ENCODE peak calls at places on chromosomes 6 and 20, in six cellular contexts. One of them, this sample, is unnamed.

GRCh38 chr6:146990821-146991798 is 213.1 kb upstream of the STXBP5 start:
- DNase-seq in endothelial cell: no peak
- DNase-seq in brain microvascular endothelial cell: peak
- DNase-seq in heart right ventricle: no peak
- DNase-seq in fibroblast of pulmonary artery: peak
- DNase-seq in WTC11: no peak
- DNase-seq in this sample: no peak

GRCh38 chr6:42199106-42199981 is 4.6 kb upstream of the GUCA1B start:
- DNase-seq in endothelial cell: no peak
- DNase-seq in brain microvascular endothelial cell: peak
- DNase-seq in heart right ventricle: no peak
- DNase-seq in fibroblast of pulmonary artery: peak
- DNase-seq in WTC11: no peak
- DNase-seq in this sample: peak

GRCh38 chr20:25629816-25630499 is 6.1 kb upstream of the NANP start:
- DNase-seq in endothelial cell: no peak
- DNase-seq in brain microvascular endothelial cell: no peak
- DNase-seq in heart right ventricle: no peak
- DNase-seq in fibroblast of pulmonary artery: no peak
- DNase-seq in WTC11: no peak
- DNase-seq in this sample: no peak

GRCh38 chr20:54234991-54235390 is 27.1 kb downstream of the PFDN4 start:
- DNase-seq in endothelial cell: no peak
- DNase-seq in brain microvascular endothelial cell: no peak
- DNase-seq in heart right ventricle: no peak
- DNase-seq in fibroblast of pulmonary artery: no peak
- DNase-seq in WTC11: no peak
- DNase-seq in this sample: no peak

GRCh38 chr20:364905-365794 is 15.4 kb upstream of the TRIB3 start:
- DNase-seq in endothelial cell: no peak
- DNase-seq in brain microvascular endothelial cell: peak
- DNase-seq in heart right ventricle: no peak
- DNase-seq in fibroblast of pulmonary artery: peak
- DNase-seq in WTC11: no peak
- DNase-seq in this sample: no peak

GRCh38 chr6:9197726-9198125 is 762.4 kb upstream of the SLC35B3 start:
- DNase-seq in endothelial cell: no peak
- DNase-seq in brain microvascular endothelial cell: no peak
- DNase-seq in heart right ventricle: no peak
- DNase-seq in fibroblast of pulmonary artery: no peak
- DNase-seq in WTC11: no peak
- DNase-seq in this sample: no peak

GRCh38 chr6:140344149-140344913 is 969.9 kb upstream of the CITED2 start:
- DNase-seq in endothelial cell: no peak
- DNase-seq in brain microvascular endothelial cell: peak
- DNase-seq in heart right ventricle: no peak
- DNase-seq in fibroblast of pulmonary artery: peak
- DNase-seq in WTC11: no peak
- DNase-seq in this sample: no peak

GRCh38 chr6:41352396-41352795 is 17.0 kb downstream of the NCR2 start:
- DNase-seq in endothelial cell: no peak
- DNase-seq in brain microvascular endothelial cell: no peak
- DNase-seq in heart right ventricle: no peak
- DNase-seq in fibroblast of pulmonary artery: no peak
- DNase-seq in WTC11: no peak
- DNase-seq in this sample: no peak

GRCh38 chr6:105121981-105122380 is 57.8 kb downstream of the POPDC3 start:
- DNase-seq in endothelial cell: no peak
- DNase-seq in brain microvascular endothelial cell: no peak
- DNase-seq in heart right ventricle: no peak
- DNase-seq in fibroblast of pulmonary artery: no peak
- DNase-seq in WTC11: no peak
- DNase-seq in this sample: no peak

GRCh38 chr20:22438926-22439325 is 145.4 kb downstream of the FOXA2 start:
- DNase-seq in endothelial cell: peak
- DNase-seq in brain microvascular endothelial cell: no peak
- DNase-seq in heart right ventricle: no peak
- DNase-seq in fibroblast of pulmonary artery: no peak
- DNase-seq in WTC11: peak
- DNase-seq in this sample: no peak
- TF ChIP-seq CTCF in endothelial cell: peak
- TF ChIP-seq CTCF in brain microvascular endothelial cell: no peak
- TF ChIP-seq CTCF in heart right ventricle: no peak
- TF ChIP-seq CTCF in fibroblast of pulmonary artery: peak
- TF ChIP-seq CTCF in WTC11: no peak
- TF ChIP-seq CTCF in this sample: peak

DNA sequence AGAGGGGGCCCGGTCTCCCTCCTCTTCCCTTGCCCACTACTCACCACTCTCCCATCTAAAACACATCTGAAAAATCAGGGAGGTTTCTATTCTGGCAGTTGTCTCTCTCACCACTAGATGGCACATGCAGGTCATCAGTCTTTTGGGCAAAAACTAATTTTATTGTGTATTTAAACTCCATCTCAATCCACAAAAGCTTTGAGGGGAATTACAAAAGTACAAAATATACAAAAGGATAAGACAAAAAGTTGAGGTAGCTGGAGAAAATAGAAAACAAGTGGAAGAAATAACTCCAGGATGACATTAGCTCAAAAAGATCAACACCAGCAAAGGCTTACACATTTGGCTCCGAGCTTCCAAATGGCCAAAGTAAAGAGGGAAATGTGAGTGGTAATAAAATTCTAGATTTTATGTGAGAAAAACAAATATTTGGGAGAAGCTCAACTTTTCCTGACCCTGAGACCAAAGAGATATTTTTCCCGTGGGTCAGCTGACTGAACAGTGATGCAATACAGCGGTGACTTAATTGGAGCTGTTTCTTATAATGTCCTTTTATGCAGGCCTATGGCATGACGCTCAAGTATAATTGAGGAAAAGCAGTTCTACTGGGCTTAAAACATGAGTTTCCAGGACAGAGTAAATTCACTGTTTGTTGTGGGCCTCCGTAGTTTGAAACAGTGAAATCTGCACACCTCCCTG is 79.8 kb upstream of the CHD6 start:
- DNase-seq in endothelial cell: peak
- DNase-seq in brain microvascular endothelial cell: peak
- DNase-seq in heart right ventricle: no peak
- DNase-seq in fibroblast of pulmonary artery: peak
- DNase-seq in WTC11: no peak
- DNase-seq in this sample: peak
- TF ChIP-seq CTCF in endothelial cell: peak
- TF ChIP-seq CTCF in brain microvascular endothelial cell: peak
- TF ChIP-seq CTCF in heart right ventricle: peak
- TF ChIP-seq CTCF in fibroblast of pulmonary artery: peak
- TF ChIP-seq CTCF in WTC11: peak
- TF ChIP-seq CTCF in this sample: peak

DNA sequence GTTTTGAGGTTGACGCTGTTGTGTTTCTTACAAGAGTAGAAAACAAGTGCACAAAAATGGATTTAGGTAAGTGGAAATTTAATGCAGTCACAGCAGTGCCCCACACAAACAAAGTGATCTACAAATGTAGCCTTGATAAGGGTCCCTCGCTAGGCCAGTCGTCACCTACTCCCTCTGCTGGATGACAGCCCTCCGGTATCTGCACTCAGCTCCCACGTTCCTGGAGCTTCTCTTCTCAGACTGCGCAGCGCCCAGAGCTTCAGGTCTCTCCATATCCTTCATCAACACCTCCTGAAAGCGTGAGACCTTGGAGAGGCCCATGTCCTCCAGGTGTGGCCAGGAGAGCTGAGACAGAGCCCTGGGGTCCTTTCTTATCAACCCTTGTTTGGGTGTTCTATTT is 58.3 kb upstream of the MAP3K4 start:
- DNase-seq in endothelial cell: peak
- DNase-seq in brain microvascular endothelial cell: no peak
- DNase-seq in heart right ventricle: peak
- DNase-seq in fibroblast of pulmonary artery: no peak
- DNase-seq in WTC11: peak
- DNase-seq in this sample: no peak
- TF ChIP-seq CTCF in endothelial cell: no peak
- TF ChIP-seq CTCF in brain microvascular endothelial cell: peak
- TF ChIP-seq CTCF in heart right ventricle: peak
- TF ChIP-seq CTCF in fibroblast of pulmonary artery: peak
- TF ChIP-seq CTCF in WTC11: no peak
- TF ChIP-seq CTCF in this sample: no peak

GRCh38 chr6:150676339-150676738 is 76.7 kb downstream of the PLEKHG1 start:
- DNase-seq in endothelial cell: no peak
- DNase-seq in brain microvascular endothelial cell: no peak
- DNase-seq in heart right ventricle: no peak
- DNase-seq in fibroblast of pulmonary artery: no peak
- DNase-seq in WTC11: no peak
- DNase-seq in this sample: no peak
- TF ChIP-seq CTCF in endothelial cell: no peak
- TF ChIP-seq CTCF in brain microvascular endothelial cell: no peak
- TF ChIP-seq CTCF in heart right ventricle: no peak
- TF ChIP-seq CTCF in fibroblast of pulmonary artery: no peak
- TF ChIP-seq CTCF in WTC11: no peak
- TF ChIP-seq CTCF in this sample: no peak

GRCh38 chr6:17002123-17002522 is 99.7 kb upstream of the STMND1 start:
- DNase-seq in endothelial cell: no peak
- DNase-seq in brain microvascular endothelial cell: no peak
- DNase-seq in heart right ventricle: no peak
- DNase-seq in fibroblast of pulmonary artery: no peak
- DNase-seq in WTC11: no peak
- DNase-seq in this sample: no peak

GRCh38 chr6:17004269-17004668 is 97.6 kb upstream of the STMND1 start:
- DNase-seq in endothelial cell: no peak
- DNase-seq in brain microvascular endothelial cell: no peak
- DNase-seq in heart right ventricle: no peak
- DNase-seq in fibroblast of pulmonary artery: no peak
- DNase-seq in WTC11: no peak
- DNase-seq in this sample: no peak

GRCh38 chr6:16999486-17000436 is 102.1 kb upstream of the STMND1 start:
- DNase-seq in endothelial cell: no peak
- DNase-seq in brain microvascular endothelial cell: no peak
- DNase-seq in heart right ventricle: no peak
- DNase-seq in fibroblast of pulmonary artery: peak
- DNase-seq in WTC11: no peak
- DNase-seq in this sample: peak

GRCh38 chr6:17001188-17001587 is 100.7 kb upstream of the STMND1 start:
- DNase-seq in endothelial cell: no peak
- DNase-seq in brain microvascular endothelial cell: no peak
- DNase-seq in heart right ventricle: no peak
- DNase-seq in fibroblast of pulmonary artery: no peak
- DNase-seq in WTC11: no peak
- DNase-seq in this sample: no peak
- TF ChIP-seq CTCF in endothelial cell: no peak
- TF ChIP-seq CTCF in brain microvascular endothelial cell: peak
- TF ChIP-seq CTCF in heart right ventricle: no peak
- TF ChIP-seq CTCF in fibroblast of pulmonary artery: no peak
- TF ChIP-seq CTCF in WTC11: no peak
- TF ChIP-seq CTCF in this sample: peak